ENCODE peak calls at places on chromosomes 1 and 21, in six cellular contexts. W, S, N, B, T and I are unnamed samples.

GRCh38 chr1:112998592-112999235 is 42.7 kb upstream of the SLC16A1 start:
- DNase-seq in N (no peak), W (no peak), T (peak; percentile 45), S (no peak), B (peak; percentile 79), I (no peak)

GRCh38 chr1:37486680-37487618 is 12.6 kb downstream of the ZC3H12A start:
- DNase-seq in W (peak; percentile 69), S (peak; percentile 84), T (peak; percentile 79), N (peak; percentile 81), B (peak; percentile 92), I (peak; percentile 82)

GRCh38 chr1:212791261-212791675 is 309 bp downstream of the NSL1 start:
- DNase-seq in S (no peak), N (no peak), B (no peak), W (peak; percentile 79), T (no peak), I (no peak)

GRCh38 chr1:51877434-51878306 is 857 bp downstream of the NRDC start:
- DNase-seq in N (no peak), W (no peak), S (no peak), B (no peak), T (no peak), I (no peak)

GRCh38 chr1:150973826-150974579 is 632 bp downstream of the CERS2 start:
- DNase-seq in T (peak; percentile 33), S (peak; percentile 74), W (no peak), B (peak; percentile 67), N (peak; percentile 66), I (peak; percentile 25)

GRCh38 chr1:186871784-186872183 is 43.0 kb downstream of the PLA2G4A start:
- DNase-seq in B (no peak), T (no peak), N (no peak), S (no peak), W (no peak), I (no peak)

GRCh38 chr1:204073837-204074273 is 940 bp downstream of the SOX13 start:
- DNase-seq in T (no peak), S (no peak), B (peak; percentile 64), W (peak; percentile 18), N (no peak), I (peak; percentile 24)

GRCh38 chr1:243421784-243422183 is 165.9 kb downstream of the SDCCAG8 start:
- DNase-seq in S (no peak), B (peak; percentile 60), N (no peak), W (peak; percentile 18), T (no peak), I (peak; percentile 28)

GRCh38 chr21:45499201-45499750 is 43.0 kb downstream of the SLC19A1 start:
- DNase-seq in N (no peak), T (peak; percentile 13), W (no peak), B (peak; percentile 22), S (peak; percentile 26), I (no peak)

GRCh38 chr1:107897428-107898339 is 67.3 kb downstream of the VAV3 start:
- DNase-seq in W (no peak), T (no peak), S (no peak), N (peak; percentile 40), B (no peak), I (peak; percentile 21)

GRCh38 chr1:200296091-200296661 is 113.7 kb downstream of the ZNF281 start:
- DNase-seq in T (no peak), W (no peak), B (no peak), N (no peak), S (no peak), I (no peak)

GRCh38 chr1:198619375-198620140 is 19.3 kb upstream of the PTPRC start:
- DNase-seq in B (no peak), N (no peak), T (no peak), S (no peak), W (no peak), I (no peak)

GRCh38 chr1:245225267-245225666 is 70.5 kb downstream of the KIF26B start:
- DNase-seq in N (no peak), S (no peak), B (no peak), W (no peak), T (no peak), I (no peak)

GRCh38 chr1:96508226-96508625 is 213.4 kb upstream of the PTBP2 start:
- DNase-seq in T (no peak), B (no peak), N (no peak), S (no peak), W (no peak), I (no peak)

GRCh38 chr1:67171574-67171955 is 5.3 kb downstream of the IL23R start:
- DNase-seq in W (no peak), S (no peak), T (no peak), B (no peak), N (no peak), I (no peak)

GRCh38 chr1:9404541-9404940 is 111.8 kb downstream of the SPSB1 start:
- DNase-seq in T (no peak), W (no peak), B (no peak), S (no peak), N (no peak), I (no peak)

GRCh38 chr1:202143768-202144509 is 598 bp downstream of the ARL8A start:
- DNase-seq in B (peak; percentile 73), N (peak; percentile 59), T (peak; percentile 48), W (peak; percentile 35), S (peak; percentile 75), I (no peak)

GRCh38 chr1:205929812-205930577 is 13.3 kb downstream of the SLC26A9 start:
- DNase-seq in N (no peak), B (no peak), S (no peak), T (no peak), W (no peak), I (no peak)

GRCh38 chr1:156465747-156466365 is 34.7 kb downstream of the MEF2D start:
- DNase-seq in N (no peak), W (no peak), T (no peak), S (no peak), B (no peak), I (no peak)

GRCh38 chr1:206705744-206706297 is 21.1 kb downstream of the MAPKAPK2 start:
- DNase-seq in B (no peak), S (no peak), W (no peak), T (no peak), N (no peak), I (no peak)

GRCh38 chr1:63828322-63829044 is 54.7 kb downstream of the ROR1 start:
- DNase-seq in W (no peak), N (no peak), S (no peak), T (no peak), B (no peak), I (no peak)

GRCh38 chr21:31732891-31733520 is 1.1 kb upstream of the SCAF4 start:
- DNase-seq in S (no peak), T (no peak), N (no peak), B (no peak), W (peak; percentile 5), I (no peak)

GRCh38 chr1:187641463-187641862 is 812.7 kb downstream of the PLA2G4A start:
- DNase-seq in S (no peak), T (no peak), W (no peak), N (no peak), B (no peak), I (no peak)

GRCh38 chr1:226306425-226306824 is 2.5 kb downstream of the LIN9 start:
- DNase-seq in N (no peak), S (no peak), T (no peak), W (no peak), B (no peak), I (no peak)

GRCh38 chr1:63645301-63645700 is 52.1 kb downstream of the PGM1 start:
- DNase-seq in B (no peak), N (no peak), T (no peak), W (no peak), S (no peak), I (no peak)

GRCh38 chr1:234675561-234675960 is 65.6 kb upstream of the IRF2BP2 start:
- DNase-seq in S (no peak), N (no peak), T (no peak), B (no peak), W (no peak), I (no peak)

GRCh38 chr1:19167140-19167539 is 42.9 kb downstream of the UBR4 start:
- DNase-seq in T (no peak), S (no peak), B (no peak), W (no peak), N (no peak), I (no peak)

GRCh38 chr1:23286401-23286800 is 57.7 kb downstream of the HNRNPR start:
- DNase-seq in B (no peak), W (no peak), S (no peak), N (no peak), T (no peak), I (no peak)

GRCh38 chr1:23291706-23292105 is 52.4 kb downstream of the HNRNPR start:
- DNase-seq in S (no peak), N (no peak), W (no peak), B (no peak), T (no peak), I (no peak)

DNA sequence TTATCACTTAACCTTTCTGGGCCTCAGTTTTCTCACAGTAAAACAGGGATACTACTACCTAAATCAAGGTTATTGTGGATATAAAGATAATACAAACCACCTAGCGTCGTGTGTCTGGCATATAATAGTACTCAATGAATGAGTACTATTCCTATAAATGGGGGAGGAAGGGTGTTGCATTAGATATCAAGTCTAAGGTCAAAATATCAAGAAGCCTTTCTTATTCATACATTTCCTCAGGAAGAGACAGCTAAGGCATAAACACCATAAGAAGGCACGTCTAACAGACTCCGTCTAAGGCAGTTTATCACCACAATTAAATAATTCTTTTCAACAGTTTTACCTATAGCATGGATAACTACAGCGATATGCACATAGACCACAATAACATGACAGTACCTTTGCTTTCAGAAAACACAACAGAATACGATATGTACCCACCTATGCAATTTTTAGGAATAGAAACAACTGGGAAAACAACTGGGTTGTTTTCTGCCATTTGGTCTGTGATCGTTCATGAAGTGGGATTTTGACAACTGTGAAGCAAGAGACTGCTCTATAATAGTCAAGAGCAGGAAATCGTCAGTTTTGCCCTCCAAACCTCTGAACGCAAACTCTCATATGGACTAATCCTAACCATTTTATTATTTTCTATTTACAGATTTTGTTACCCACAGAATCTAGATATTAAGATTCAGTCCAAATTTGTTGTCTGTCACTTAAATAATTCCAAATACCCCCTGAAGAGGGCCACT is 53.1 kb downstream of the HNRNPR start:
- DNase-seq in T (no peak), S (no peak), W (no peak), N (no peak), B (no peak), I (no peak)
- TF ChIP-seq CTCF in T (no peak), S (no peak), W (no peak), N (no peak), B (no peak), I (no peak)

GRCh38 chr1:247373721-247374141 is 42.1 kb upstream of the ZNF496 start:
- DNase-seq in W (no peak), T (peak; percentile 41), N (peak; percentile 52), S (peak; percentile 55), B (peak; percentile 58), I (peak; percentile 35)
- TF ChIP-seq CTCF in W (no peak), T (peak; percentile 60), N (no peak), S (peak; percentile 43), B (peak; percentile 41), I (peak; percentile 50)

DNA sequence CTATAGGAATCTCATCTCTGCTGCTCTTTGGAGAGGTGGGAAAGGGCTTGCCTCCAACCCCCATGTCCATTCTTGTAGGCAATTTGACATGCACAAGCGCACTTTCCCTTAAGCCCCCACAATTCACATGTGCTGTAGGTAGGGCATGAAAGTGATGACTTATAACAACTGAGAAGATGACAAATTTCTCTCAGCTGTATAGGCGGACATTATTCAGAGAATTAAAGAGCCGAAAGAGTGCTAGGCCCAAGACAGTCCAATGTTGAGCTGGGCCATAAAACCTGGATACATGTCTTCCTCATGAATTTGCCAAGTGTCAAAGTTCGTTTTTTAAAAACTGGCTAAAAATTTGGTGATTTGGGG is 106.3 kb upstream of the LYPLAL1 start:
- DNase-seq in T (no peak), B (no peak), S (no peak), W (no peak), N (no peak), I (no peak)
- TF ChIP-seq CTCF in T (no peak), B (no peak), S (no peak), W (peak; percentile 7), N (no peak), I (no peak)

GRCh38 chr1:165152727-165153126 is 203.8 kb downstream of the LMX1A start:
- DNase-seq in N (no peak), B (peak; percentile 64), W (no peak), S (no peak), T (no peak), I (no peak)
- TF ChIP-seq CTCF in N (no peak), B (peak; percentile 43), W (peak; percentile 16), S (no peak), T (peak; percentile 41), I (no peak)